ENCODE peak calls at places on chromosomes 13 and 19, in eight cellular contexts. W, P, H, L, N, M, V and S are unnamed samples. For H3K27me3, the result is how much of the 10 kb centered on the place peaks cover.

GRCh38 chr19:48900477-48901452 is 653 bp downstream of the NUCB1 start:
- DNase-seq in N (no peak), P (peak), L (no peak), M (no peak), V (no peak), H (no peak), W (no peak), S (no peak)

GRCh38 chr13:76837811-76838210 is 48.4 kb downstream of the KCTD12 start:
- DNase-seq in P (peak), V (no peak), M (no peak), W (no peak), L (no peak), H (no peak), N (no peak), S (no peak)

GRCh38 chr13:44471686-44472085 is 98.1 kb downstream of the SERP2 start:
- DNase-seq in N (no peak), P (peak), L (no peak), H (no peak), M (no peak), W (no peak), V (no peak), S (no peak)

GRCh38 chr19:33904681-33905080 is 108.0 kb downstream of the KCTD15 start:
- DNase-seq in P (no peak), V (no peak), H (peak), L (no peak), W (peak), N (no peak), M (peak), S (no peak)

GRCh38 chr13:21234537-21234936 is 58.1 kb downstream of the MRPL57 start:
- DNase-seq in W (no peak), H (no peak), N (no peak), L (no peak), V (no peak), M (no peak), P (no peak), S (no peak)

GRCh38 chr13:30576528-30576927 is 41.2 kb upstream of the USPL1 start:
- DNase-seq in W (no peak), H (peak), V (no peak), L (no peak), P (peak), N (no peak), M (no peak), S (no peak)

GRCh38 chr13:59867867-59868266 is 295.9 kb downstream of the DIAPH3 start:
- DNase-seq in H (no peak), L (no peak), W (no peak), V (no peak), M (no peak), P (no peak), N (no peak), S (no peak)

GRCh38 chr13:89695343-89696257 is 1651.9 kb upstream of the MIR17HG start:
- DNase-seq in V (no peak), H (peak), W (no peak), N (no peak), P (peak), L (peak), M (no peak), S (peak)

GRCh38 chr19:53865918-53866696 is 1.6 kb upstream of the MYADM start:
- DNase-seq in L (peak), M (peak), H (peak), W (peak), N (peak), V (peak), P (peak), S (peak)

GRCh38 chr19:39934584-39935233 is at the start of gene FCGBP:
- DNase-seq in M (no peak), H (no peak), V (no peak), P (no peak), L (peak), W (no peak), N (no peak), S (peak)

GRCh38 chr13:69935043-69935442 is 172.6 kb upstream of the ATXN8OS start:
- DNase-seq in M (no peak), W (no peak), V (no peak), P (no peak), N (no peak), L (no peak), H (no peak), S (no peak)

GRCh38 chr13:76822691-76823267 is 63.4 kb downstream of the KCTD12 start:
- DNase-seq in M (no peak), H (no peak), W (no peak), N (no peak), P (peak), L (no peak), V (no peak), S (no peak)

GRCh38 chr13:46830405-46831005 is 33.5 kb upstream of the ESD start:
- DNase-seq in M (no peak), W (no peak), N (no peak), V (no peak), H (no peak), L (no peak), P (no peak), S (no peak)

GRCh38 chr13:46389985-46390384 is 2.9 kb upstream of the RUBCNL start:
- DNase-seq in V (no peak), H (no peak), L (no peak), W (no peak), P (no peak), M (no peak), N (peak), S (peak)

GRCh38 chr19:13396256-13397080 is 109.8 kb downstream of the CACNA1A start:
- DNase-seq in L (no peak), N (no peak), M (peak), P (peak), W (no peak), H (peak), V (no peak), S (peak)

GRCh38 chr13:102401305-102401704 is 543 bp downstream of the FGF14 start:
- DNase-seq in H (no peak), N (no peak), W (no peak), L (no peak), M (no peak), V (no peak), P (no peak), S (no peak)

GRCh38 chr13:46721054-46721453 is 75.9 kb downstream of the ESD start:
- DNase-seq in P (peak), N (peak), W (peak), M (peak), L (peak), H (peak), V (no peak), S (peak)

GRCh38 chr19:7852851-7853759 is 21.1 kb downstream of the PRR36 start:
- DNase-seq in W (peak), V (no peak), M (peak), H (peak), P (peak), L (peak), N (peak), S (peak)

GRCh38 chr13:44853641-44854040 is 135.6 kb downstream of the NUFIP1 start:
- DNase-seq in P (no peak), N (no peak), L (peak), W (no peak), M (no peak), V (peak), H (no peak), S (peak)

GRCh38 chr19:40512473-40513344 is 45.9 kb downstream of the SPTBN4 start:
- DNase-seq in L (peak), M (no peak), V (no peak), H (peak), W (no peak), N (no peak), P (peak), S (no peak)

GRCh38 chr13:23141964-23142363 is 38.8 kb upstream of the SGCG start:
- DNase-seq in N (no peak), V (no peak), M (no peak), H (no peak), L (no peak), P (no peak), W (no peak), S (no peak)

GRCh38 chr13:23134542-23134941 is 46.2 kb upstream of the SGCG start:
- DNase-seq in L (no peak), N (no peak), M (no peak), V (no peak), W (no peak), H (no peak), P (no peak), S (no peak)

DNA sequence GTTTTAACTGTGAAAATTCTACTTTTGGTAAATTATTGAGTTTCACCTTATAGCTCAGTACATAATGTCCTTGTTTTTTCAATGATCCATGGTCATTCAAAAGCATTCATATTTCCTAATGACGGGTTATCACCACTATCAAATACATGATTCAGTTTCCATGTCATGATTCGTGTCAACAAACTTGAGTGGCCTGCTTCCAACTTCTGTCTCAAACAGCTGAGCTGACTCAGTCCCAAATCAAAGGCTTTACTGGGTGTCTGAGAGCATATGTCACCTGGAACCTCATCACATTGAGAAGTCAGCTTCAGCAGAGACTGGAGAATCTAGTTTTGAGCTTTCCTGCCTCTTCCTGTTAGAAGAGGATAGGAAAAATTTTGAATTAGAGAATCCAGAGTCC is 40.3 kb upstream of the SGCG start:
- DNase-seq in L (no peak), M (no peak), H (no peak), W (no peak), V (no peak), N (no peak), P (peak), S (no peak)
- H3K27me3 ChIP-seq in L (under half), M (under half), H (under half), W (under half), V (under half), N (under half), P (under half), S (under half)

GRCh38 chr13:27159806-27160563 is 11.6 kb downstream of the USP12 start:
- DNase-seq in W (no peak), H (no peak), V (no peak), N (no peak), M (no peak), P (no peak), L (no peak), S (no peak)
- H3K27me3 ChIP-seq in W (under half), H (under half), V (under half), N (under half), M (under half), P (under half), L (under half), S (under half)

DNA sequence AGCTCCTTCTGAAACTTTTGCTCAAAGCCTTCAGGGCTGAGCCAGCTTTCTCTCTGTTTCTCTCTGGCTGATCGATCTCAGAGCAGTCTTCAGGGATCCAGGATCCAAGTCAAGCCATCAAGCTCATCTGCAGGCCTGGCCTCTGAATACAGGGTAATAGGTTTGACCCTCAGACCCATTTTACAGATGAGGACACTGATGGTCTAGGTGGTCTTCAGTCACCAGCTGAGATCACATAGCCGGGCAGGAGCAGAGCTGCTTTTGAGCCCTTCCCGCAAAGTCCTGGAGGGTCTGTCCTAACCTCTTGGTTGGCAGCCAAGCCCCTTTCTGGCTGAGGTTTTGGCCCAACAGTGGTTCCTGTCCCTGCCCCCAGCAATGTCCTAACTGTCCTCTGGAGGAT is 5.6 kb upstream of the PEAK3 start:
- DNase-seq in M (no peak), V (no peak), L (no peak), H (no peak), P (no peak), W (no peak), N (no peak), S (no peak)
- H3K27me3 ChIP-seq in M (under half), V (under half), L (under half), H (half or more), P (half or more), W (under half), N (under half), S (under half)

GRCh38 chr13:96994849-96995243 is 570 bp upstream of the OXGR1 start:
- DNase-seq in W (no peak), H (no peak), N (no peak), V (no peak), M (no peak), P (no peak), L (no peak), S (no peak)

GRCh38 chr13:96996886-96997285 is 2.6 kb upstream of the OXGR1 start:
- DNase-seq in V (no peak), M (no peak), L (no peak), W (no peak), N (no peak), H (no peak), P (no peak), S (no peak)

GRCh38 chr13:97000295-97000925 is 6.1 kb upstream of the OXGR1 start:
- DNase-seq in W (no peak), N (no peak), M (no peak), H (no peak), P (peak), V (no peak), L (no peak), S (no peak)

GRCh38 chr13:96996097-96996496 is 1.8 kb upstream of the OXGR1 start:
- DNase-seq in N (no peak), V (no peak), P (no peak), H (no peak), M (no peak), W (no peak), L (no peak), S (no peak)

GRCh38 chr13:96998071-96998470 is 3.8 kb upstream of the OXGR1 start:
- DNase-seq in L (no peak), M (no peak), W (no peak), N (no peak), H (no peak), P (no peak), V (no peak), S (no peak)
- H3K27me3 ChIP-seq in L (under half), M (under half), W (under half), N (under half), H (half or more), P (under half), V (under half), S (under half)

GRCh38 chr13:111429064-111429558 is 108.7 kb downstream of the TEX29 start:
- DNase-seq in V (no peak), H (peak), P (peak), W (no peak), N (no peak), L (no peak), M (no peak), S (peak)

GRCh38 chr13:111423168-111423785 is 102.8 kb downstream of the TEX29 start:
- DNase-seq in V (no peak), M (no peak), N (no peak), P (no peak), L (no peak), H (no peak), W (no peak), S (no peak)

GRCh38 chr13:111422352-111422751 is 101.9 kb downstream of the TEX29 start:
- DNase-seq in H (no peak), L (no peak), N (no peak), M (no peak), W (no peak), V (no peak), P (no peak), S (no peak)

GRCh38 chr13:111424134-111424533 is 103.7 kb downstream of the TEX29 start:
- DNase-seq in H (no peak), L (no peak), P (no peak), V (no peak), N (no peak), W (no peak), M (no peak), S (no peak)

GRCh38 chr13:111425326-111425725 is 104.9 kb downstream of the TEX29 start:
- DNase-seq in M (no peak), V (no peak), H (no peak), P (no peak), N (no peak), W (no peak), L (no peak), S (no peak)
- H3K27me3 ChIP-seq in M (under half), V (under half), H (under half), P (under half), N (under half), W (under half), L (under half), S (under half)

DNA sequence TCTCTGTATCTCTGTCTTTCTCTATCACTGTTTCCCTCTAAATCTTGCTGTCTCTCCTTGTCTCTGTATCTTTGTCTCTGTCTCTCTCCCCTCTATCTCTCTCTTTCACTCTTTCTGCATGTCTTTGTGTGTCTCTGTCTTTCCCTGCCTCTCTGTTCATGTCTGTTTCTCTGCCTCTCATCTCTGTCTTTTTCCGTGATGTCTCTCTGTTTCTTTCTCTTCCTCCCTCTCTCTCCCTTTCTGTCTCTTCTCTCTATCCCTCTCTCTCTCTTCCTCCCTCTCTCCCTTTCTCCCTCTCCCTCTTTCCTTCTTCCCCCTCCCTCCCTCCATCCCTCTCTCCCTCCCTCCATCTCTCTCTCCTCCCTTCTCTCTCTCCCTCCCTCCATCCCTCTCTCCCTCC is 56.7 kb upstream of the NFIC start:
- DNase-seq in N (no peak), H (no peak), W (no peak), V (no peak), L (no peak), M (no peak), P (no peak), S (no peak)
- H3K27me3 ChIP-seq in N (under half), H (under half), W (under half), V (under half), L (under half), M (under half), P (under half), S (under half)